ENCODE peak calls at places on chromosomes 2 and 18, in ten cellular contexts. Y, H, R, E, C, G, L, P, S and D are unnamed samples.

GRCh38 chr18:23662309-23663263 is at the start of gene ANKRD29:
- DNase-seq in E (peak), H (peak), P (peak), G (peak), C (peak), L (peak), S (no peak), Y (no peak), R (peak), D (no peak)

GRCh38 chr2:25805987-25806386 is 72.3 kb downstream of the ASXL2 start:
- DNase-seq in Y (no peak), C (no peak), L (no peak), G (no peak), P (no peak), E (no peak), H (no peak), S (no peak), R (no peak), D (no peak)

GRCh38 chr2:75321558-75321957 is 122.2 kb upstream of the TACR1 start:
- DNase-seq in P (no peak), Y (no peak), H (no peak), C (no peak), E (no peak), R (no peak), S (no peak), G (no peak), L (no peak), D (no peak)

GRCh38 chr2:44448860-44449527 is 87.2 kb downstream of the CAMKMT start:
- DNase-seq in G (no peak), S (no peak), P (no peak), E (no peak), R (no peak), Y (no peak), L (no peak), H (no peak), C (no peak), D (no peak)

GRCh38 chr2:20378891-20379519 is 28.4 kb upstream of the PUM2 start:
- DNase-seq in G (peak), P (peak), R (peak), H (no peak), Y (peak), C (peak), S (peak), E (peak), L (peak), D (peak)

GRCh38 chr2:95061119-95061512 is 35.6 kb downstream of the MAL start:
- DNase-seq in Y (no peak), L (no peak), S (no peak), E (no peak), G (no peak), C (no peak), R (no peak), P (no peak), H (no peak), D (no peak)

GRCh38 chr2:224945134-224945533 is 97.1 kb downstream of the DOCK10 start:
- DNase-seq in H (no peak), E (no peak), L (peak), S (no peak), Y (no peak), C (no peak), G (no peak), P (no peak), R (no peak), D (no peak)

GRCh38 chr2:237298323-237299118 is 115.4 kb downstream of the COL6A3 start:
- DNase-seq in G (no peak), E (peak), L (peak), R (no peak), C (peak), H (no peak), S (peak), P (peak), Y (peak), D (peak)

GRCh38 chr2:71882236-71882946 is 265.3 kb downstream of the CYP26B1 start:
- DNase-seq in L (no peak), C (no peak), P (no peak), E (no peak), R (no peak), G (no peak), S (no peak), Y (no peak), H (no peak), D (no peak)

GRCh38 chr2:27303093-27304025 is 4.9 kb downstream of the UCN start:
- DNase-seq in P (peak), H (no peak), C (peak), S (peak), Y (peak), R (peak), E (no peak), L (peak), G (no peak), D (peak)

GRCh38 chr2:54457326-54458023 is 1.3 kb downstream of the SPTBN1 start:
- DNase-seq in C (peak), R (peak), P (peak), H (peak), E (peak), S (no peak), Y (no peak), L (no peak), G (peak), D (no peak)

GRCh38 chr2:238464389-238464788 is 37.7 kb downstream of the ASB1 start:
- DNase-seq in C (no peak), E (no peak), P (no peak), S (no peak), H (no peak), R (no peak), Y (no peak), G (no peak), L (no peak), D (no peak)

GRCh38 chr2:54206596-54206995 is 49.4 kb downstream of the TSPYL6 start:
- DNase-seq in P (peak), L (peak), H (peak), E (no peak), C (peak), S (peak), R (peak), Y (peak), G (no peak), D (peak)

GRCh38 chr18:33660696-33661310 is 82.8 kb downstream of the ASXL3 start:
- DNase-seq in G (no peak), R (no peak), Y (no peak), P (no peak), L (no peak), C (peak), E (no peak), S (no peak), H (no peak), D (peak)

GRCh38 chr2:70212298-70212948 is 21.6 kb upstream of the C2orf42 start:
- DNase-seq in H (no peak), S (peak), G (no peak), P (no peak), R (no peak), Y (no peak), C (no peak), E (no peak), L (peak), D (no peak)

GRCh38 chr2:42835577-42836371 is 43.4 kb upstream of the HAAO start:
- DNase-seq in P (peak), L (peak), S (peak), Y (no peak), R (peak), G (no peak), C (peak), E (no peak), H (no peak), D (peak)

GRCh38 chr18:28193177-28193778 is 16.3 kb upstream of the CDH2 start:
- DNase-seq in C (no peak), H (no peak), E (no peak), L (no peak), P (no peak), R (no peak), Y (no peak), G (no peak), S (no peak), D (no peak)

GRCh38 chr2:34831096-34831495 is 1232.0 kb upstream of the FAM98A start:
- DNase-seq in R (no peak), E (no peak), S (no peak), C (no peak), L (no peak), H (no peak), P (no peak), Y (no peak), G (no peak), D (no peak)

GRCh38 chr2:118861741-118862140 is 14.3 kb upstream of the EN1 start:
- DNase-seq in L (no peak), G (no peak), E (no peak), C (no peak), P (no peak), Y (no peak), H (no peak), S (no peak), R (no peak), D (no peak)

GRCh38 chr18:51083398-51083797 is 53.4 kb downstream of the SMAD4 start:
- DNase-seq in R (no peak), E (no peak), C (no peak), H (no peak), G (no peak), Y (no peak), L (no peak), S (no peak), P (no peak), D (no peak)

GRCh38 chr2:136310797-136311558 is 193.0 kb upstream of the CXCR4 start:
- DNase-seq in Y (no peak), C (no peak), S (peak), P (no peak), G (no peak), L (no peak), E (no peak), R (no peak), H (no peak), D (no peak)

GRCh38 chr2:28393115-28393836 is 618 bp downstream of the FOSL2 start:
- DNase-seq in E (peak), R (no peak), S (no peak), L (peak), C (peak), P (peak), H (peak), Y (no peak), G (peak), D (peak)

GRCh38 chr18:13376298-13376840 is 157.8 kb downstream of the LDLRAD4 start:
- DNase-seq in E (no peak), C (no peak), P (no peak), Y (no peak), S (no peak), L (no peak), G (no peak), H (no peak), R (no peak), D (no peak)

GRCh38 chr2:45119855-45120254 is 110.6 kb upstream of the SIX2 start:
- DNase-seq in G (no peak), E (no peak), L (peak), P (peak), R (no peak), S (peak), C (peak), H (no peak), Y (no peak), D (peak)

GRCh38 chr2:224580248-224580647 is 4.9 kb downstream of the CUL3 start:
- DNase-seq in R (no peak), Y (no peak), L (no peak), S (no peak), H (no peak), P (no peak), G (no peak), E (no peak), C (no peak), D (no peak)

GRCh38 chr2:137229834-137230233 is 464.5 kb downstream of the THSD7B start:
- DNase-seq in E (no peak), S (peak), G (no peak), P (no peak), R (no peak), H (no peak), C (peak), Y (no peak), L (no peak), D (no peak)

GRCh38 chr2:226478121-226478809 is 321.4 kb downstream of the IRS1 start:
- DNase-seq in R (peak), H (no peak), E (no peak), G (no peak), Y (peak), S (peak), L (peak), C (peak), P (peak), D (peak)

GRCh38 chr2:237743561-237744269 is 54.9 kb upstream of the RBM44 start:
- DNase-seq in G (no peak), C (peak), E (no peak), R (peak), S (no peak), L (no peak), H (no peak), Y (no peak), P (peak), D (peak)

GRCh38 chr2:55439101-55439397 is 19.4 kb upstream of the CCDC88A start:
- DNase-seq in R (no peak), E (no peak), P (no peak), Y (no peak), C (no peak), L (no peak), H (no peak), G (no peak), S (no peak), D (no peak)

GRCh38 chr2:156456616-156457015 is 20.4 kb downstream of the GPD2 start:
- DNase-seq in L (no peak), H (peak), C (peak), P (no peak), R (no peak), S (no peak), G (no peak), Y (no peak), E (no peak), D (peak)

GRCh38 chr2:41933585-41934322 is 114.1 kb upstream of the PKDCC start:
- DNase-seq in G (no peak), E (no peak), Y (no peak), C (peak), H (no peak), P (no peak), R (peak), L (peak), S (peak), D (peak)

GRCh38 chr2:101795033-101795432 is 97.5 kb downstream of the MAP4K4 start:
- DNase-seq in P (no peak), Y (no peak), R (no peak), L (no peak), S (no peak), C (no peak), G (no peak), E (no peak), H (no peak), D (no peak)

GRCh38 chr2:101794141-101794540 is 96.6 kb downstream of the MAP4K4 start:
- DNase-seq in C (no peak), R (no peak), L (peak), S (peak), G (no peak), Y (no peak), E (no peak), H (no peak), P (no peak), D (no peak)

GRCh38 chr2:101790856-101791255 is 93.3 kb downstream of the MAP4K4 start:
- DNase-seq in Y (no peak), E (no peak), L (peak), S (peak), R (no peak), H (no peak), C (peak), G (no peak), P (no peak), D (peak)

GRCh38 chr2:101792208-101792607 is 94.7 kb downstream of the MAP4K4 start:
- DNase-seq in E (no peak), C (no peak), Y (no peak), S (no peak), R (no peak), P (no peak), G (no peak), H (no peak), L (no peak), D (no peak)

GRCh38 chr2:101793277-101793969 is 95.9 kb downstream of the MAP4K4 start:
- DNase-seq in P (no peak), S (no peak), R (no peak), C (peak), Y (no peak), L (peak), H (no peak), G (peak), E (no peak), D (no peak)
- TF ChIP-seq CTCF in P (no peak), S (peak), R (peak), C (peak), Y (no peak), L (peak), H (no peak), G (no peak), E (no peak), D (peak)

DNA sequence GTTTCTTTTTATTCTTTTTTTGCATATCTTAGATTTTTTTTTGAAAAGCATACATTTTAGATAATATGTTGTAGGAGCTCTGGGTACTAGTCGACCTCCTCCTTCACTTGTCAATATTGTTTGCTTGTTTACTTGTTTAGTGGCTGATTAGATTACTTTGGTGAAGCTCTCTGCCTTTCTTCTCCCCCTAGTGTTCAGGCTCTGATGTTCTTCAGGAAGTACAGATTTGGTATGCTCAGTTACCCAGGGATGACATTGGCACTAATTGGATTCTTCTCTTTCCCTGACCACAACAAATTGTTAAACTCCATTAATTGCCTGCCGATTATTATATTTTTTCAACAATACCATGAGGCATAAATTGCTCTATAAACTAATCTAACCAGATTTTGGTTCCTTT is 491.2 kb downstream of the SUCLG1 start:
- DNase-seq in Y (peak), G (no peak), H (no peak), E (no peak), L (no peak), R (no peak), C (no peak), S (no peak), P (no peak), D (no peak)
- TF ChIP-seq CTCF in Y (peak), G (no peak), H (no peak), E (no peak), L (no peak), R (no peak), C (no peak), S (no peak), P (peak), D (no peak)

GRCh38 chr18:12119358-12119757 is 25.7 kb downstream of the ANKRD62 start:
- DNase-seq in E (no peak), S (no peak), L (no peak), P (no peak), G (no peak), Y (no peak), R (no peak), H (no peak), C (no peak), D (no peak)

DNA sequence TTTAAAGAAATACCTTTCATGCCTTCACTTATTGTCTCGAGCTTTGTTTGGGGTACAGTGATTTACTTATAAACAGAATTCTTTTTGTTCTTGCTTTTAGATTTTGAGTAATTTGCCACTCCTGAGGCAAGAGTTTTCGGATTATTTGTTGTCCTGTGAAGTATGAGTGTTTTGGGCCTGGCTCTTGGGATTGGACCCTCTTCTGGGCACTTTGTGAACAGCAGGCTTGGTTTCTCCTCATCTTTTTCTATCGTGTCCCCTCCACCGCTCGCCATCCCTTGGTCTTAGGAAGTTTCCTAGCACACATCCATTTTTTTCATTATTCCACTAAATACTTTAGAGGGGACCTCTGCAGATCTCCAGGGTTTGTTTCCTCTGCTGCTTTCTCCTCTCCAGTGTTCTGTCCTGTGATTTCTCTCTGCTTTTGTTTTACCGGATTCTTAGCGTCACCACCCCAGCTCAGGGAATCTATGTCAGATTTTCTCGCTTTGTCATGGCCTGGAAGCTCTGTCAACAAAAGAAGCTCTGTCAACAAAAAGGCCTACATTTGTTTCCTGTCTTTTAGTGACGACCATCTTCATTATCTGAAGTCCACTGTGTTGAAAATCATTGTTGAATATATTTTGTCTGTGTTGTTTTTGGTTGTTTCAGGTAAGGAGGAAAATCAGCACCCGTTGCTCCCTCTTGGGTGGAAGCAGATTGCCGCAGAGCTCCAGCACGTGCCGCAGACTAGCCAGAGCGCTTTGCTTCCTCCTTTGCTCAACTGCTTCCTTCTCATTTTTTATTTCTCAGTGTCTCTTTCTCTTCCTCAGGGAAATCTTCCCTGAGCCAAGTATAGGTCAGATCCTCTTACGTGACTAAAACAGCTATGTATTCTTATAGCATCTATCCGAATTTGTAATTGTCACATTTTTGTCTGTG is 27.8 kb downstream of the ANKRD62 start:
- DNase-seq in R (no peak), Y (peak), L (peak), S (no peak), G (peak), C (peak), H (no peak), E (no peak), P (no peak), D (peak)
- TF ChIP-seq CTCF in R (peak), Y (peak), L (peak), S (peak), G (no peak), C (peak), H (peak), E (no peak), P (no peak), D (peak)

DNA sequence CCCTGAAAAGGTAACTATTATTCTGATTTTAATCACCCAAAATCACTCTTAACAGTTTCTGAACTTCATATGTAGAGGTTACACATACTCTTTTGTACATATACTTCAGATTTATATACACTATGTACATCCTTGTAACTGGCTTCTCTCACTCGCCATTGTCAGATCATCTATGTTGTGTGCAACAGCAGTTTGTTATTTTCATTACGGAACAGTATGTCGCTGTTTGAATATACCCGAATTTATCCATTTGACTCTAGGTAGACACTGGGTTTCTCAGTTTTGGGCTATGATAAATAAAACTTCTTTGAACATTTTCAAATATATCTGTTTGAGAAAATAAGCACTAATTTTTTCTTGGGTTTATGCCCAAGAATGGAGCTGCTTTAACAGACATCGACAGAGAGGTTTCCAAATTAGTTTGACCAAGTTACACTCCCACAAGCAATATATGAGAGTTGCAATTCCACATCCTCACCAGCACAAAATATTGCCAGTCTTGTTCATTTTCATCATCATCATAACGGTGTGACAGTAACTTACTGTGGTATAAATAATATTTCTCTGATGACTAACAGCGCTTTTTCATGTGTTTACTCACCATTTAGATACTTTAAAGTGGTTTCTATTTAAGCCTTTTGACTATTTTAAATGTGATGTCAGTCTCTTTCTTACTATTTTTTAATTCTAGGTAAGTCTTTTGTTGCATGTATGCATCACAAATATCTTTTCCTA is 80.9 kb downstream of the SMC6 start:
- DNase-seq in P (no peak), E (no peak), S (peak), G (no peak), C (peak), R (peak), H (no peak), Y (no peak), L (peak), D (peak)
- TF ChIP-seq CTCF in P (no peak), E (no peak), S (no peak), G (no peak), C (no peak), R (no peak), H (no peak), Y (peak), L (peak), D (no peak)

GRCh38 chr2:231613655-231614558 is 21.2 kb downstream of the TEX44 start:
- DNase-seq in S (peak), Y (peak), E (peak), C (peak), P (peak), G (peak), R (peak), L (peak), H (peak), D (peak)
- TF ChIP-seq CTCF in S (peak), Y (no peak), E (peak), C (peak), P (peak), G (no peak), R (peak), L (no peak), H (no peak), D (peak)

DNA sequence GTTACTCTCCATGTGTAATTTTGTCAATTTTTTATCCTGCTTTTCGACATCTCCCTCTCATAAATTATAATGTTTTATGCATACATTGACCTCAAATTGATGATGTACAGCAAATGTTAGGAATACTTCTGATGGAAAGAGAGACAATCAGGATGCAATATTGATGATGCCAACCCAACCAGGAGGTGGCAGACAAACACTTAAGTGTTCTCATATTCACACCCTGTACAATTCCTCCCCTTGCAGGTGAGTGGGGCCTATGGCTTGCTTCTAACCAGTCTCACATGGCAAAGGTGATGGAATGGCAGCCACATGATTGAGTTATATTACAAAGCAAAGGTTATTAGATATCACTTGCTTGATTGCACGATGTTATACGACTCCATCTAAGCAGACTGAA is 594.3 kb upstream of the REG3G start:
- DNase-seq in Y (no peak), H (no peak), G (no peak), L (no peak), P (no peak), E (no peak), R (no peak), S (no peak), C (no peak), D (no peak)
- TF ChIP-seq CTCF in Y (no peak), H (no peak), G (no peak), L (no peak), P (no peak), E (no peak), R (no peak), S (no peak), C (no peak), D (no peak)